ENCODE peak calls at places on chromosome 21, in four cellular contexts. W is neural progenitor cell, K is NCI-H774, B is AG20443. Z is an unnamed sample.
A peak's percentile ranks its signal among the peaks of the same experiment; 100 is the strongest.

GRCh38 chr21:31524140-31524539 is 135.4 kb upstream of the SOD1 start:
- DNase-seq in W (peak; percentile 60), B (no peak), K (no peak), Z (no peak)

GRCh38 chr21:41864311-41865001 is 14.7 kb downstream of the PRDM15 start:
- DNase-seq in W (no peak), B (no peak), K (no peak), Z (no peak)

GRCh38 chr21:35011681-35012080 is 37.4 kb downstream of the RUNX1 start:
- DNase-seq in B (no peak), K (peak; percentile 7), W (no peak), Z (no peak)

GRCh38 chr21:25646541-25646940 is 7.5 kb downstream of the JAM2 start:
- DNase-seq in B (no peak), K (no peak), W (peak; percentile 31), Z (no peak)

GRCh38 chr21:35438643-35439404 is 389.7 kb upstream of the RUNX1 start:
- DNase-seq in K (peak; percentile 3), B (no peak), W (no peak), Z (no peak)

GRCh38 chr21:33834801-33835500 is 80.7 kb downstream of the ATP5PO start:
- DNase-seq in W (no peak), K (no peak), B (no peak), Z (no peak)

GRCh38 chr21:17250651-17251294 is 262.1 kb upstream of the CXADR start:
- DNase-seq in K (peak; percentile 44), B (no peak), W (no peak), Z (no peak)

GRCh38 chr21:17726047-17726446 is 93.1 kb downstream of the C21orf91 start:
- DNase-seq in W (peak; percentile 5), B (no peak), K (no peak), Z (peak; percentile 50)

GRCh38 chr21:35229290-35229689 is 180.2 kb upstream of the RUNX1 start:
- DNase-seq in W (no peak), B (no peak), K (no peak), Z (no peak)

GRCh38 chr21:43731891-43732711 is 13.2 kb downstream of the PDXK start:
- DNase-seq in W (no peak), K (no peak), B (peak; percentile 63), Z (peak; percentile 83)

GRCh38 chr21:45308211-45309068 is 20.7 kb upstream of the POFUT2 start:
- DNase-seq in K (no peak), W (no peak), B (no peak), Z (peak; percentile 96)

GRCh38 chr21:35911412-35912191 is 148.7 kb downstream of the SETD4 start:
- DNase-seq in W (peak; percentile 31), B (no peak), K (no peak), Z (no peak)

GRCh38 chr21:43362928-43363314 is 64.0 kb downstream of the SIK1 start:
- DNase-seq in B (no peak), W (no peak), K (no peak), Z (no peak)

GRCh38 chr21:33655591-33656221 is 13.4 kb downstream of the ITSN1 start:
- DNase-seq in B (no peak), W (no peak), K (no peak), Z (peak; percentile 58)

GRCh38 chr21:42735944-42736343 is 82.5 kb downstream of the PDE9A start:
- DNase-seq in K (no peak), W (no peak), B (no peak), Z (peak; percentile 45)

GRCh38 chr21:44618909-44619308 is 7.0 kb downstream of the KRTAP10-8 start:
- DNase-seq in W (no peak), B (no peak), K (no peak), Z (no peak)

GRCh38 chr21:31905444-31906400 is 32.9 kb downstream of the HUNK start:
- DNase-seq in W (no peak), K (no peak), B (no peak), Z (no peak)

GRCh38 chr21:36255650-36256047 is 64.3 kb upstream of the MORC3 start:
- DNase-seq in W (no peak), B (no peak), K (no peak), Z (no peak)

GRCh38 chr21:42684109-42684916 is 30.9 kb downstream of the PDE9A start:
- DNase-seq in W (no peak), B (no peak), K (no peak), Z (peak; percentile 88)